ENCODE peak calls at places on chromosomes 16 and 17, in five cellular contexts. L, K, D, B and I are unnamed samples.
A peak's percentile ranks its signal among the peaks of the same experiment; 100 is the strongest.

GRCh38 chr16:85423631-85424030 is 189.5 kb upstream of the GSE1 start:
- DNase-seq in L (no peak), K (no peak), D (no peak), B (no peak), I (no peak)

GRCh38 chr17:29760279-29760721 is 137.6 kb upstream of the CORO6 start:
- DNase-seq in L (peak; percentile 47), K (no peak), D (peak; percentile 74), B (no peak), I (no peak)

GRCh38 chr17:69857412-69857835 is 217.6 kb upstream of the KCNJ16 start:
- DNase-seq in L (peak; percentile 72), K (no peak), D (no peak), B (no peak), I (no peak)

GRCh38 chr16:80924372-80924978 is 82.2 kb downstream of the CMC2 start:
- DNase-seq in L (peak; percentile 78), K (peak; percentile 19), D (no peak), B (peak; percentile 46), I (peak; percentile 37)

GRCh38 chr17:49117581-49118230 is 14.9 kb upstream of the B4GALNT2 start:
- DNase-seq in L (no peak), K (no peak), D (no peak), B (no peak), I (no peak)

GRCh38 chr17:37700881-37701280 is 44.0 kb downstream of the HNF1B start:
- DNase-seq in L (no peak), K (no peak), D (no peak), B (no peak), I (no peak)

GRCh38 chr17:21360048-21360447 is 16.1 kb upstream of the KCNJ12 start:
- DNase-seq in L (no peak), K (no peak), D (no peak), B (no peak), I (no peak)

GRCh38 chr17:42475121-42475520 is 16.4 kb downstream of the ATP6V0A1 start:
- DNase-seq in L (no peak), K (no peak), D (no peak), B (no peak), I (no peak)

GRCh38 chr16:87138316-87138715 is 178.9 kb downstream of the C16orf95 start:
- DNase-seq in L (no peak), K (no peak), D (no peak), B (no peak), I (no peak)

GRCh38 chr17:60435244-60436170 is 13.2 kb downstream of the CHCT1 start:
- DNase-seq in L (peak; percentile 94), K (peak; percentile 17), D (peak; percentile 66), B (peak; percentile 77), I (peak; percentile 59)

GRCh38 chr17:9828296-9829059 is 2.8 kb downstream of the GLP2R start:
- DNase-seq in L (peak; percentile 66), K (no peak), D (no peak), B (no peak), I (no peak)

GRCh38 chr16:70677499-70678120 is 8.2 kb downstream of the MTSS2 start:
- DNase-seq in L (no peak), K (no peak), D (no peak), B (no peak), I (no peak)

GRCh38 chr17:42559076-42559475 is 2.9 kb upstream of the COASY start:
- DNase-seq in L (no peak), K (no peak), D (no peak), B (no peak), I (no peak)

GRCh38 chr17:27245230-27245696 is 48.7 kb upstream of the WSB1 start:
- DNase-seq in L (peak; percentile 97), K (peak; percentile 11), D (peak; percentile 5), B (peak; percentile 32), I (peak; percentile 8)

GRCh38 chr16:54290203-54291106 is 3.9 kb upstream of the IRX3 start:
- DNase-seq in L (no peak), K (no peak), D (no peak), B (peak; percentile 41), I (no peak)

GRCh38 chr17:330993-331701 is 21.5 kb downstream of the RPH3AL start:
- DNase-seq in L (peak; percentile 42), K (no peak), D (peak; percentile 25), B (no peak), I (peak; percentile 58)

GRCh38 chr17:334974-335481 is 17.6 kb downstream of the RPH3AL start:
- DNase-seq in L (no peak), K (no peak), D (no peak), B (no peak), I (no peak)

GRCh38 chr17:333626-334396 is 18.8 kb downstream of the RPH3AL start:
- DNase-seq in L (peak; percentile 58), K (no peak), D (no peak), B (no peak), I (no peak)

GRCh38 chr17:329794-330420 is 22.7 kb downstream of the RPH3AL start:
- DNase-seq in L (no peak), K (no peak), D (no peak), B (no peak), I (no peak)

GRCh38 chr17:332558-333322 is 19.9 kb downstream of the RPH3AL start:
- DNase-seq in L (peak; percentile 56), K (no peak), D (no peak), B (no peak), I (no peak)
- H3K4me1 ChIP-seq in L (peaks cover 46% of the 10 kb centered on the region), K (peaks cover 31% of the 10 kb centered on the region), D (peaks cover 49% of the 10 kb centered on the region), B (peaks cover 10% of the 10 kb centered on the region), I (no peaks in the 10 kb centered on the region)

DNA sequence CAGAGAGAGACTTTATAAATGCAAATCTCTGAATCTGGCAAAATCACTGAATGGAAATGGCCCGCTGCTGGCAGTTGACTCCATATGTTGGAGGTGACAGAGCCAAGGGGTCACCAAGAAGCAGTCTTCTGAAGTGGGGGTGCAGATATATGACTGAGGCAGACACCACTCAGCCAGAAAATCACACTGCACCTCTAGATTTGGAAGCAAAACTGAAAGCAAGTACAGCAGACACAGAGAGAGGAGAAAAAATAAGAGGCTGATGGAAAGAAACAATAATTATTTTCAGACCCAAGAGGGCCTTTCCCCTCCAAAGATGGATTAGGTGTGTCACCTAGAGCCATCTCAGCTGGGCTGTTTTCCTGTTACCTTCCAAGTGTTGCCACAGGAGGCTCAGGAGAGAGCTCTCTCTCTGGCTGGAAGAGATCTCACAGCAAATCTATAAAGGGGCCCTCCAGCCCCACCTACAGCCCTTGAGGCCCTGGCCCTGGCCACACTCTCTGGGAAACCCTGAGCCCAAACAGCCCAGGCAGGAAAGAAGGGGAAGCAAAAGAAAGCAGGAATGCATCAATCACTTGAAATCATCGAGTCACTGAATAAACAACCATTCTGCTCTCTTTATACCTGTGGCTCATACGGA is 585.1 kb upstream of the PSMD7 start:
- DNase-seq in L (no peak), K (no peak), D (no peak), B (no peak), I (no peak)
- H3K4me3 ChIP-seq in L (no peak overlapping the region), K (no peak overlapping the region), D (no peak overlapping the region), B (no peak overlapping the region), I (no peak overlapping the region)

DNA sequence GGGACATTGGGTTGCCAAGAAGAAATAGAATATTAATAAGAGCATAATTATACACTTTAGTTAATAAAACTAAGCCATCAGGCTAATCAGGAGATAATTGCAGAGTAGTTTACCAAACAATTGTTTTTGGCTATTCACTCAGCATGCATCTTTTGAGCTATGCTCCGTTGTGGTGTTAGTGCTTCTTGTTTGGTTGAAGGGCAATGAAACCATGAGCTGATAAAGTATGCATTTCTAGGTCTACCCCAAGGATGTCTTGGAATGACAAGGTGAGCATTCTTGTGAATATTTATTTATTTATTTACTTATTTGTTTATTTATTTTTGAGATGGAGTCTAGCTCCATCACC is 6.4 kb downstream of the HLF start:
- DNase-seq in L (no peak), K (no peak), D (no peak), B (no peak), I (no peak)
- H3K27ac ChIP-seq in L (no peak overlapping the region), K (no peak overlapping the region), D (no peak overlapping the region), B (no peak overlapping the region), I (no peak overlapping the region)

DNA sequence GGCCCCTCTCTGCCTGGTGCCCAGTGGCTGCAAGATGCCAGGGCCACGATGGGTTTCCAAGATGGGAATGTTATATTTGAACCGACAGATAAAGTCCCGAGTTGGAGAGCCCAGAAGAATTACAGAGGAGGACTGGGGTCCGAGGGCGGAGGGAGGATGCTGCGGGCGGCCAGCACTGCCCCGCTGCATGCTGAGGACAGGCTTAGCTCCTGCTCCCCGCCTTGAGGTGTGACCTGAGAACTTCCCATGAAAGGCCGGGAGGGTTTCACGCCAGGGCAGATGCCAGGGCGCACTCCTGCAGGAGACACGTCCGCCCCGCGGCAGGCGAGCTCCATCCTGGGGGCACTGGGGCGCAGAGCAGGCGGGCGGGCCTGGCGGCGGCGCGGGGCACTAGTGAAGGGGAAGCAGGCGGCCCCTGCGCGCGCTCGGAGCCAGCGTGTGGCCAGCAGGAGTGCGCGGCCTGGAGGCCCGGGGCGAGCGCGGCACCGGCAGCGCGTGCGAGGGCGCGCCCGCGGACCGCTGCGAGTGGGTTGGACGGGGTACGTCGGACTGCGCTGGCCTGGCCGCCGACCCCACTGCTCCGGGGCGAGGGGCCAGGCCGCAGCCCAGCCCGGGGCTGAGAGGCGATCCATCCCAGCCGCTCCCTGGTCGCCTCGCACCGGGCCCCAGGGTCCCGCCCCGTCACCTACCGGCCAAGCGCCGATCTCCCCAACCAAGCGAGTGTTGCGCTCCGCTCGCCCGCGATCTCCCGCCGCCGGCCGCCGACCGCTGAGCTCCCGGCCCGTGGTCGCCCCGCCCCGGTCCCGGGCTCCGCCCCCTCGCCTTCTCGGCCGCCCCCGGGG is at the start of gene MAP3K14:
- DNase-seq in L (peak; percentile 82), K (peak; percentile 64), D (peak; percentile 66), B (no peak), I (peak; percentile 65)
- H3K4me1 ChIP-seq in L (peaks cover 22% of the 10 kb centered on the region), K (peaks cover 87% of the 10 kb centered on the region), D (peaks cover 84% of the 10 kb centered on the region), B (peaks cover 6% of the 10 kb centered on the region), I (peaks cover 50% of the 10 kb centered on the region)

GRCh38 chr16:84369105-84369504 is 767 bp downstream of the ATP2C2 start:
- DNase-seq in L (no peak), K (no peak), D (no peak), B (no peak), I (no peak)

GRCh38 chr16:84367297-84367680 is 1.0 kb upstream of the ATP2C2 start:
- DNase-seq in L (no peak), K (no peak), D (no peak), B (no peak), I (no peak)

GRCh38 chr16:84366208-84366607 is 2.1 kb upstream of the ATP2C2 start:
- DNase-seq in L (no peak), K (no peak), D (no peak), B (no peak), I (no peak)

GRCh38 chr16:84368327-84368996 is at the start of gene ATP2C2:
- DNase-seq in L (no peak), K (no peak), D (no peak), B (no peak), I (no peak)

GRCh38 chr16:84367750-84368320 is 503 bp upstream of the ATP2C2 start:
- DNase-seq in L (no peak), K (no peak), D (no peak), B (no peak), I (no peak)
- H3K4me3 ChIP-seq in L (peak overlapping the region; percentile 22), K (no peak overlapping the region), D (no peak overlapping the region), B (peak overlapping the region; percentile 69), I (no peak overlapping the region)